ENCODE peak calls at places on chromosomes 5 and 9, in four cellular contexts. W, L, X and P are unnamed samples.

GRCh38 chr5:57720656-57721055 is 238.0 kb upstream of the ACTBL2 start:
- DNase-seq in W (no peak), L (no peak), X (no peak), P (no peak)

GRCh38 chr5:128329542-128329941 is 208.5 kb downstream of the FBN2 start:
- DNase-seq in W (no peak), L (no peak), X (no peak), P (no peak)

GRCh38 chr9:136095028-136095494 is at the start of gene NACC2:
- DNase-seq in W (peak), L (peak), X (no peak), P (peak)

GRCh38 chr5:126002222-126002897 is 420.8 kb upstream of the GRAMD2B start:
- DNase-seq in W (peak), L (peak), X (no peak), P (peak)

GRCh38 chr9:109198736-109199384 is 31.8 kb upstream of the FRRS1L start:
- DNase-seq in W (no peak), L (no peak), X (no peak), P (no peak)

GRCh38 chr5:174503461-174504265 is 220.7 kb upstream of the MSX2 start:
- DNase-seq in W (no peak), L (peak), X (no peak), P (peak)

GRCh38 chr9:69785757-69786156 is 25.9 kb upstream of the PTAR1 start:
- DNase-seq in W (peak), L (peak), X (no peak), P (no peak)

GRCh38 chr5:181241393-181241975 is 2.2 kb downstream of the RACK1 start:
- DNase-seq in W (no peak), L (peak), X (no peak), P (no peak)

GRCh38 chr5:58022055-58022454 is 437.8 kb downstream of the PLK2 start:
- DNase-seq in W (no peak), L (peak), X (no peak), P (no peak)

GRCh38 chr5:126015244-126016054 is 407.8 kb upstream of the GRAMD2B start:
- DNase-seq in W (no peak), L (peak), X (no peak), P (peak)

GRCh38 chr5:1875843-1876671 is 6.7 kb downstream of the IRX4 start:
- DNase-seq in W (peak), L (no peak), X (no peak), P (no peak)

GRCh38 chr9:77063645-77064285 is 44.3 kb downstream of the FOXB2 start:
- DNase-seq in W (no peak), L (peak), X (no peak), P (no peak)

GRCh38 chr5:43926923-43927322 is 323.9 kb downstream of the NNT start:
- DNase-seq in W (no peak), L (no peak), X (no peak), P (no peak)

GRCh38 chr9:133892193-133892920 is 99.8 kb downstream of the VAV2 start:
- DNase-seq in W (no peak), L (no peak), X (no peak), P (no peak)

GRCh38 chr9:35962126-35962906 is 4.4 kb upstream of the OR2S2 start:
- DNase-seq in W (no peak), L (peak), X (peak), P (no peak)

GRCh38 chr9:83027153-83027867 is 35.6 kb downstream of the RASEF start:
- DNase-seq in W (no peak), L (peak), X (no peak), P (no peak)

GRCh38 chr9:91913986-91914385 is 36.0 kb downstream of the ROR2 start:
- DNase-seq in W (no peak), L (no peak), X (no peak), P (no peak)

GRCh38 chr5:27810458-27810857 is 772.1 kb upstream of the CDH9 start:
- DNase-seq in W (no peak), L (no peak), X (no peak), P (no peak)

GRCh38 chr9:97502222-97502983 is 937 bp downstream of the TMOD1 start:
- DNase-seq in W (peak), L (no peak), X (peak), P (no peak)

GRCh38 chr5:141363952-141364660 is at the start of gene PCDHGA5:
- DNase-seq in W (no peak), L (peak), X (no peak), P (no peak)

GRCh38 chr9:120299785-120300184 is 280.2 kb downstream of the CDK5RAP2 start:
- DNase-seq in W (no peak), L (no peak), X (peak), P (no peak)

GRCh38 chr9:134010774-134011173 is 14.5 kb upstream of the BRD3OS start:
- DNase-seq in W (no peak), L (no peak), X (no peak), P (no peak)

GRCh38 chr5:38373733-38374132 is 115.4 kb downstream of the EGFLAM start:
- DNase-seq in W (no peak), L (peak), X (no peak), P (no peak)

DNA sequence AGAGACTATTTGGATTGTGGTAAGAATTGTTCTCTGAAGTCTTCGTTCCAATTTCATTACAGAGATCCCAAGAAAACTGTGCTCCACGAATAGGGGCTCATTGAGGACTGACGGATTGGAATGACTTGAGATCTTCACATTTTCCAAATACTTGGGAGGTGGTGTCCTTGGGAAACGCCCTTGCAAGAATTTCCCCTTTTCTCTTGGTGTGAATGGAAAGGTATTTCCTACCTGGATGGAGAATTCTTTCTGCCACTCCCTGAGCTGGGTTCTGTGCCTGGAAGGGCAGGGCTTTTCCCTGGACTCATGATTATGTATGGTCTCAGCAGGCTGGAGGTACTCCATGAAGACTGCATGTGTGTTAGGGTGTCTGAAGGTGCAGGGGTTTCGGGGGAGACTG is 53.9 kb downstream of the SNX18 start:
- DNase-seq in W (no peak), L (no peak), X (peak), P (no peak)
- H3K27ac ChIP-seq in W (no peak), L (no peak), X (no peak), P (no peak)

GRCh38 chr5:127040779-127041520 is 10.6 kb upstream of the MARCHF3 start:
- DNase-seq in W (peak), L (peak), X (peak), P (no peak)

GRCh38 chr5:127042593-127042992 is 12.2 kb upstream of the MARCHF3 start:
- DNase-seq in W (no peak), L (peak), X (no peak), P (no peak)

GRCh38 chr5:127046343-127047072 is 16.1 kb upstream of the MARCHF3 start:
- DNase-seq in W (peak), L (no peak), X (no peak), P (no peak)

GRCh38 chr5:127038550-127038949 is 8.2 kb upstream of the MARCHF3 start:
- DNase-seq in W (peak), L (no peak), X (no peak), P (no peak)

GRCh38 chr5:127041571-127041970 is 11.2 kb upstream of the MARCHF3 start:
- DNase-seq in W (no peak), L (peak), X (no peak), P (no peak)
- H3K27ac ChIP-seq in W (peak), L (no peak), X (no peak), P (no peak)

GRCh38 chr5:172283862-172284274 is 304 bp upstream of the UBTD2 start:
- DNase-seq in W (peak), L (peak), X (peak), P (peak)
- H3K27ac ChIP-seq in W (peak), L (peak), X (no peak), P (peak)

GRCh38 chr9:110538169-110538568 is 41.4 kb downstream of the SVEP1 start:
- DNase-seq in W (no peak), L (peak), X (no peak), P (no peak)
- H3K27ac ChIP-seq in W (no peak), L (peak), X (no peak), P (no peak)